ENCODE peak calls at places on chromosomes 4 and X, in eight cellular contexts. One of them, this sample, is unnamed.
A peak's percentile ranks its signal among the peaks of the same experiment; 100 is the strongest.

GRCh38 chr4:26784207-26784606 is 76.4 kb upstream of the STIM2 start:
- DNase-seq in CD8-positive, alpha-beta T cell: no peak
- DNase-seq in lower leg skin: no peak
- DNase-seq in GM19239: no peak
- DNase-seq in GDM1: no peak
- DNase-seq in amniotic epithelial cell: no peak
- DNase-seq in fibroblast of mammary gland: no peak
- DNase-seq in CD4-positive, alpha-beta T cell: no peak
- DNase-seq in this sample: no peak

GRCh38 chr4:123696712-123697111 is 300.1 kb downstream of the SPRY1 start:
- DNase-seq in CD8-positive, alpha-beta T cell: no peak
- DNase-seq in lower leg skin: no peak
- DNase-seq in GM19239: no peak
- DNase-seq in GDM1: no peak
- DNase-seq in amniotic epithelial cell: peak; percentile 35
- DNase-seq in fibroblast of mammary gland: no peak
- DNase-seq in CD4-positive, alpha-beta T cell: no peak
- DNase-seq in this sample: no peak

GRCh38 chr4:82044141-82044993 is 329.4 kb downstream of the HNRNPD start:
- DNase-seq in CD8-positive, alpha-beta T cell: no peak
- DNase-seq in lower leg skin: peak; percentile 89
- DNase-seq in GM19239: peak; percentile 9
- DNase-seq in GDM1: no peak
- DNase-seq in amniotic epithelial cell: peak; percentile 33
- DNase-seq in fibroblast of mammary gland: peak; percentile 24
- DNase-seq in CD4-positive, alpha-beta T cell: no peak
- DNase-seq in this sample: peak; percentile 67

GRCh38 chr4:103012085-103012484 is 7.4 kb downstream of the SLC9B1 start:
- DNase-seq in CD8-positive, alpha-beta T cell: no peak
- DNase-seq in lower leg skin: no peak
- DNase-seq in GM19239: no peak
- DNase-seq in GDM1: no peak
- DNase-seq in amniotic epithelial cell: peak; percentile 81
- DNase-seq in fibroblast of mammary gland: peak; percentile 72
- DNase-seq in CD4-positive, alpha-beta T cell: no peak
- DNase-seq in this sample: no peak

GRCh38 chrX:15319075-15319474 is 3.6 kb upstream of the ASB11 start:
- DNase-seq in CD8-positive, alpha-beta T cell: no peak
- DNase-seq in lower leg skin: no peak
- DNase-seq in GM19239: no peak
- DNase-seq in GDM1: no peak
- DNase-seq in amniotic epithelial cell: no peak
- DNase-seq in fibroblast of mammary gland: no peak
- DNase-seq in CD4-positive, alpha-beta T cell: no peak
- DNase-seq in this sample: peak; percentile 47

GRCh38 chr4:93718233-93718632 is 110.3 kb upstream of the ATOH1 start:
- DNase-seq in CD8-positive, alpha-beta T cell: no peak
- DNase-seq in lower leg skin: no peak
- DNase-seq in GM19239: no peak
- DNase-seq in GDM1: no peak
- DNase-seq in amniotic epithelial cell: no peak
- DNase-seq in fibroblast of mammary gland: no peak
- DNase-seq in CD4-positive, alpha-beta T cell: no peak
- DNase-seq in this sample: no peak

GRCh38 chr4:24529555-24529954 is 54.8 kb downstream of the DHX15 start:
- DNase-seq in CD8-positive, alpha-beta T cell: no peak
- DNase-seq in lower leg skin: no peak
- DNase-seq in GM19239: no peak
- DNase-seq in GDM1: no peak
- DNase-seq in amniotic epithelial cell: no peak
- DNase-seq in fibroblast of mammary gland: no peak
- DNase-seq in CD4-positive, alpha-beta T cell: no peak
- DNase-seq in this sample: no peak

GRCh38 chr4:155809835-155810234 is 51.0 kb downstream of the GUCY1B1 start:
- DNase-seq in CD8-positive, alpha-beta T cell: no peak
- DNase-seq in lower leg skin: no peak
- DNase-seq in GM19239: peak; percentile 28
- DNase-seq in GDM1: peak; percentile 24
- DNase-seq in amniotic epithelial cell: peak; percentile 91
- DNase-seq in fibroblast of mammary gland: peak; percentile 94
- DNase-seq in CD4-positive, alpha-beta T cell: no peak
- DNase-seq in this sample: peak; percentile 38

GRCh38 chr4:1792832-1793495 is at the start of gene FGFR3:
- DNase-seq in CD8-positive, alpha-beta T cell: peak; percentile 57
- DNase-seq in lower leg skin: no peak
- DNase-seq in GM19239: peak; percentile 96
- DNase-seq in GDM1: peak; percentile 24
- DNase-seq in amniotic epithelial cell: no peak
- DNase-seq in fibroblast of mammary gland: no peak
- DNase-seq in CD4-positive, alpha-beta T cell: peak; percentile 10
- DNase-seq in this sample: peak; percentile 98

GRCh38 chr4:152680988-152681731 is 1.4 kb upstream of the TMEM154 start:
- DNase-seq in CD8-positive, alpha-beta T cell: no peak
- DNase-seq in lower leg skin: no peak
- DNase-seq in GM19239: no peak
- DNase-seq in GDM1: no peak
- DNase-seq in amniotic epithelial cell: peak; percentile 88
- DNase-seq in fibroblast of mammary gland: peak; percentile 93
- DNase-seq in CD4-positive, alpha-beta T cell: no peak
- DNase-seq in this sample: peak; percentile 67

GRCh38 chr4:177032341-177032740 is 239.6 kb upstream of the VEGFC start:
- DNase-seq in CD8-positive, alpha-beta T cell: no peak
- DNase-seq in lower leg skin: no peak
- DNase-seq in GM19239: no peak
- DNase-seq in GDM1: no peak
- DNase-seq in amniotic epithelial cell: no peak
- DNase-seq in fibroblast of mammary gland: no peak
- DNase-seq in CD4-positive, alpha-beta T cell: no peak
- DNase-seq in this sample: no peak

GRCh38 chr4:104728380-104729122 is 233.9 kb upstream of the CXXC4 start:
- DNase-seq in CD8-positive, alpha-beta T cell: no peak
- DNase-seq in lower leg skin: no peak
- DNase-seq in GM19239: no peak
- DNase-seq in GDM1: no peak
- DNase-seq in amniotic epithelial cell: peak; percentile 80
- DNase-seq in fibroblast of mammary gland: peak; percentile 95
- DNase-seq in CD4-positive, alpha-beta T cell: no peak
- DNase-seq in this sample: no peak